ENCODE peak calls at places on chromosomes 11 and 22, in eight cellular contexts. Y, N, W, Q, X, I, O and S are unnamed samples.

GRCh38 chr11:69882270-69882608 is 63.0 kb upstream of the FGF3 start:
- DNase-seq in Y (no peak), N (no peak), W (no peak), Q (no peak), X (no peak), I (no peak), O (no peak), S (no peak)

GRCh38 chr11:61273151-61274078 is 21.7 kb downstream of the VWCE start:
- DNase-seq in Y (no peak), N (no peak), W (no peak), Q (no peak), X (no peak), I (no peak), O (no peak), S (no peak)

GRCh38 chr22:29343313-29343805 is 27.9 kb upstream of the RASL10A start:
- DNase-seq in Y (peak), N (peak), W (peak), Q (peak), X (peak), I (no peak), O (peak), S (no peak)

GRCh38 chr11:9533736-9534473 is 39.6 kb upstream of the WEE1 start:
- DNase-seq in Y (no peak), N (no peak), W (no peak), Q (no peak), X (no peak), I (no peak), O (peak), S (no peak)

GRCh38 chr11:134439181-134439580 is 27.1 kb upstream of the B3GAT1 start:
- DNase-seq in Y (no peak), N (no peak), W (no peak), Q (no peak), X (peak), I (no peak), O (no peak), S (no peak)

GRCh38 chr11:76190376-76190775 is 15.9 kb downstream of the WNT11 start:
- DNase-seq in Y (no peak), N (no peak), W (peak), Q (no peak), X (no peak), I (no peak), O (peak), S (no peak)

GRCh38 chr11:67167715-67168114 is 48.7 kb downstream of the KDM2A start:
- DNase-seq in Y (no peak), N (no peak), W (no peak), Q (no peak), X (no peak), I (no peak), O (no peak), S (no peak)

GRCh38 chr11:9397746-9398680 is 13.6 kb downstream of the IPO7 start:
- DNase-seq in Y (no peak), N (no peak), W (no peak), Q (no peak), X (no peak), I (no peak), O (no peak), S (no peak)

GRCh38 chr11:65777241-65777640 is 3.5 kb downstream of the AP5B1 start:
- DNase-seq in Y (no peak), N (no peak), W (no peak), Q (no peak), X (no peak), I (no peak), O (no peak), S (no peak)

GRCh38 chr22:30650508-30651116 is 15.0 kb downstream of the SLC35E4 start:
- DNase-seq in Y (no peak), N (no peak), W (no peak), Q (no peak), X (peak), I (no peak), O (no peak), S (no peak)

GRCh38 chr11:26079966-26080365 is 252.0 kb upstream of the ANO3 start:
- DNase-seq in Y (peak), N (no peak), W (no peak), Q (no peak), X (no peak), I (no peak), O (no peak), S (no peak)

GRCh38 chr11:106288057-106288456 is 210.6 kb downstream of the AASDHPPT start:
- DNase-seq in Y (no peak), N (no peak), W (no peak), Q (no peak), X (no peak), I (no peak), O (no peak), S (no peak)

GRCh38 chr11:118321386-118322082 is 17.0 kb downstream of the CD3E start:
- DNase-seq in Y (no peak), N (no peak), W (no peak), Q (no peak), X (no peak), I (no peak), O (no peak), S (no peak)

GRCh38 chr22:19905619-19906276 is 35.8 kb upstream of the COMT start:
- DNase-seq in Y (no peak), N (no peak), W (no peak), Q (no peak), X (no peak), I (no peak), O (no peak), S (no peak)

GRCh38 chr11:62088331-62088933 is 35.4 kb upstream of the INCENP start:
- DNase-seq in Y (no peak), N (no peak), W (no peak), Q (no peak), X (no peak), I (no peak), O (no peak), S (no peak)

GRCh38 chr22:50398698-50399648 is 55.8 kb downstream of the PPP6R2 start:
- DNase-seq in Y (no peak), N (no peak), W (no peak), Q (no peak), X (no peak), I (no peak), O (no peak), S (no peak)

GRCh38 chr11:84398017-84398626 is 1112.0 kb upstream of the CCDC90B start:
- DNase-seq in Y (no peak), N (no peak), W (no peak), Q (no peak), X (no peak), I (no peak), O (peak), S (no peak)

GRCh38 chr11:64534950-64535349 is 56.1 kb upstream of the SLC22A12 start:
- DNase-seq in Y (no peak), N (no peak), W (no peak), Q (no peak), X (no peak), I (no peak), O (no peak), S (no peak)